ENCODE peak calls at places on chromosomes 5 and 9, in eight cellular contexts. Y is right lobe of liver, M is progenitor cell of endocrine pancreas, N is OCI-LY7, C is HFF-Myc, X is brain microvascular endothelial cell, I is H9, L is HFFc6. T is an unnamed sample.

GRCh38 chr5:858726-859125 is 7.9 kb upstream of the ZDHHC11 start:
- DNase-seq in Y (no peak), M (no peak), N (no peak), C (no peak), X (no peak), I (no peak), L (no peak), T (peak)

GRCh38 chr9:74500584-74500924 is 3.4 kb downstream of the RORB start:
- DNase-seq in Y (no peak), M (no peak), N (no peak), C (no peak), X (no peak), I (peak), L (no peak), T (no peak)

GRCh38 chr5:126099077-126099476 is 324.1 kb upstream of the GRAMD2B start:
- DNase-seq in Y (no peak), M (no peak), N (no peak), C (no peak), X (no peak), I (no peak), L (no peak), T (no peak)

GRCh38 chr5:76785493-76785892 is 33.3 kb upstream of the F2RL1 start:
- DNase-seq in Y (no peak), M (no peak), N (no peak), C (no peak), X (peak), I (no peak), L (peak), T (no peak)

GRCh38 chr9:123473226-123473625 is 117.2 kb downstream of the CRB2 start:
- DNase-seq in Y (no peak), M (no peak), N (no peak), C (peak), X (no peak), I (no peak), L (no peak), T (peak)

GRCh38 chr5:36017622-36018021 is 26.4 kb upstream of the UGT3A1 start:
- DNase-seq in Y (no peak), M (no peak), N (no peak), C (no peak), X (no peak), I (no peak), L (no peak), T (no peak)

GRCh38 chr5:169856571-169856970 is 123.7 kb downstream of the INSYN2B start:
- DNase-seq in Y (no peak), M (no peak), N (no peak), C (peak), X (peak), I (no peak), L (peak), T (no peak)

GRCh38 chr9:82606761-82607382 is 456.1 kb downstream of the RASEF start:
- DNase-seq in Y (peak), M (peak), N (peak), C (peak), X (peak), I (peak), L (peak), T (no peak)

GRCh38 chr9:72464819-72465218 is 56.6 kb upstream of the TMC1 start:
- DNase-seq in Y (no peak), M (no peak), N (no peak), C (no peak), X (no peak), I (no peak), L (no peak), T (no peak)

GRCh38 chr5:15476977-15477376 is 23.0 kb upstream of the FBXL7 start:
- DNase-seq in Y (no peak), M (no peak), N (no peak), C (no peak), X (no peak), I (no peak), L (no peak), T (no peak)

GRCh38 chr5:38515648-38516047 is 40.8 kb downstream of the LIFR start:
- DNase-seq in Y (no peak), M (no peak), N (no peak), C (no peak), X (peak), I (no peak), L (peak), T (no peak)

GRCh38 chr5:122112733-122113558 is 16.4 kb upstream of the ZNF474 start:
- DNase-seq in Y (no peak), M (no peak), N (no peak), C (no peak), X (no peak), I (no peak), L (no peak), T (no peak)

GRCh38 chr5:122105909-122106308 is 23.4 kb upstream of the ZNF474 start:
- DNase-seq in Y (no peak), M (no peak), N (no peak), C (no peak), X (no peak), I (no peak), L (no peak), T (no peak)

GRCh38 chr5:122111513-122111912 is 17.8 kb upstream of the ZNF474 start:
- DNase-seq in Y (no peak), M (no peak), N (no peak), C (no peak), X (no peak), I (no peak), L (no peak), T (no peak)

GRCh38 chr5:122112063-122112462 is 17.3 kb upstream of the ZNF474 start:
- DNase-seq in Y (no peak), M (no peak), N (no peak), C (no peak), X (no peak), I (no peak), L (no peak), T (no peak)

DNA sequence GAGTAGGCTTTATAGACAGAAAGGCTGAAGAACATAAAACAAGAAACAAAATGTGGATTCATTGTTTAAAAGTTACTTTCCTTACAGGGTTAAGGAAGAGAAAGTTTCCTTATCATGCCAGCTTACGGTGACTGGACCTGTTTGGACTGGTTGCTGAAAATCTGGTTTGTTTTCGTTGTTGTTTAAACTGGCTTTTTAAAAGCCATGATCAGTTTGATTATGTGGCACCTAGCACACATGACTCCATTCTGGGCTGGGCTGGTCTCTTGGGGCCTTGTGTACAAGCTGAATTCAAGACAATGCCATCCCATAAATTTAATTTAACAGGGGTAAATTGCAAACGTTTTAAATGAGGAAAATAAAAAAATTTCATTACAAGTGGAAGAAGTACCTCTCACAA is 18.4 kb upstream of the ZNF474 start:
- DNase-seq in Y (no peak), M (no peak), N (no peak), C (no peak), X (no peak), I (no peak), L (no peak), T (no peak)
- TF ChIP-seq CTCF in Y (no peak), M (no peak), N (no peak), C (no peak), X (no peak), I (no peak), L (no peak), T (no peak)

GRCh38 chr5:57432876-57433275 is 49.7 kb downstream of the ACTBL2 start:
- DNase-seq in Y (no peak), M (no peak), N (no peak), C (no peak), X (peak), I (no peak), L (no peak), T (no peak)
- TF ChIP-seq CTCF in Y (peak), M (peak), N (peak), C (no peak), X (peak), I (peak), L (peak), T (peak)

GRCh38 chr5:93894471-93895354 is 153.3 kb upstream of the POU5F2 start:
- DNase-seq in Y (no peak), M (no peak), N (no peak), C (no peak), X (peak), I (no peak), L (peak), T (no peak)
- TF ChIP-seq CTCF in Y (peak), M (peak), N (peak), C (peak), X (peak), I (peak), L (peak), T (peak)

DNA sequence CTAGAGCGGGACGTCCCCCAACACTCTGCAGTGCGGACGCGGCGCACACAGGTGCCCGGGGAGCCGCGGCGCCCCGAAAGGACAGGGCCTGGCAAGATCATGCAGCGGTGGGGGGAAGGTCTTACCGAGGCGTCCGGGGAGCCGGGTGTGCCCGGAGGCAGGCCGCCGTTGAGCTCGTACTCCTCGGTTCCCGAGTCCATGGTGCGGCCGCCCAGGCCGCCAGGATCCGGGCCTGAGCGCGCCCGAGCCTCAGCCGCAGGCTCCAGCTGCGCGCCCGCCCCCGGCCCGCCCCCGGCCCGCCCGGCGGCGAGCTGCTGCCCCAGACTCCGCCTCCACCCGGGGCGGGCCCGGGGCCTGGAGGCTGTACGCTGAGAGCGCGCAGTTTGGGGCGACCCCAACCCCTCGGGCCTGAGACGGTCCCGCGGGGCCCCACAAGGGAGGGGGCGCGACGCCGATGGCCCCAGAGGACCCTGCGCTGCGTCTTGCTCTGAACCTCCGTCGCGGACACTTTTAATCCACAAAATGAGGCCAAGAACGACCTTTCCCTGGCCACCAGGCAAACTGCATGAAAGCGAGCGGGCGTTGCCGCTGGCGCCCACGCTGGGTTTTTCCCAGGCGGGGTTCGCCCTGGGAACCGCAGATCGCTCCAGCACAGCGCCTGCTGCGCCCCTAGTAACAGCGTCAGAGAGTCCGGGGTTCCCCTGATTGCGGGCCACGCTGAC is at the start of gene NINJ1:
- DNase-seq in Y (peak), M (peak), N (peak), C (no peak), X (peak), I (peak), L (peak), T (peak)
- TF ChIP-seq CTCF in Y (no peak), M (no peak), N (no peak), C (no peak), X (no peak), I (no peak), L (no peak), T (no peak)

DNA sequence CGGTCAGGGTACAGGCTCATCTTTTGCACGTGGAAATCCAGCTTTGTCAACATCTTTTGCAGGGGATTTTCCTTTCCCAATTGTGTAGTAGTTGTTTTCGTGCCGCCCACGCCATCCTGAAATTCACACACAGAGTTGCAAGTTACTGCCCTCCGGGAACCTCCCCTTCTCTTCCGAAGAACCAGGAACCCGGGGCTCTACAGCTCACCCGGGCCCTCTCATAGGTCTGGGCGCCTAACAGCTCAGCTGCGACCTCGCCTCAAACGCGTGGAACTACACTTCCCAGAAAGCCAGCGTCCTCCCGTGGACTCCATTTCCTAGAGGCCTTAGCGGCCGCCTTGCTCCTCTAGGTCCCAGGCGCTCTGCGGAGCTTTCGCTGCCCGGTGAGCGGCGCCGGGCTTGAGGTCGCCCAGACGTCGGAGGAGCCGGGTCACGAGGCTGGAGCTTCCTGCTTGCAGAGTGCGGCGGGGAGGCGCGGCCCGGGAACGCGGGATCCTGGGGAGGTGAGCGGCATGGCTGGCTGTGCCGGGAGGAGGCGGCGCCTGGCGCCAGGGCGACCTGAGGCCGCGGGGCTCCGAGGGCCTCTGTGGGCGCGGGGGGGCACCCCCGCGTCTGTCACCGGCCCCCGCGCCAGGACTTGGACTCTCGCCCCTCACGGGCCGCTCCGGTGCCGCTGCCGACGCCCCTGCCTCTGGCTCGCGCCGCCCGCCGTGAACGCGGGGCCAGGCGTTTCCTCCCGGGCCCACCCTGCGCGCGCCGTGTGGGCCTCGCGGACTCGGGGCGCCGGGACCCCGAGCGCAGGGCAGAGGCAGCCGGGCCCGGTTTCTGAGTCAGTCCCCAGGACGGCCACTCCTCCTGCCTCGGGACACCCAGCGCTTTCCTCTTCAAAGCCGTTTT is at the start of gene ZNF354B:
- DNase-seq in Y (peak), M (peak), N (peak), C (peak), X (peak), I (peak), L (peak), T (peak)
- TF ChIP-seq CTCF in Y (peak), M (no peak), N (no peak), C (no peak), X (peak), I (no peak), L (peak), T (peak)

GRCh38 chr9:94167376-94167775 is 83.1 kb downstream of the PTPDC1 start:
- DNase-seq in Y (no peak), M (no peak), N (no peak), C (no peak), X (no peak), I (no peak), L (no peak), T (no peak)

GRCh38 chr9:94165592-94166236 is 81.5 kb downstream of the PTPDC1 start:
- DNase-seq in Y (peak), M (peak), N (peak), C (peak), X (peak), I (peak), L (peak), T (peak)

GRCh38 chr9:94167055-94167346 is 82.7 kb downstream of the PTPDC1 start:
- DNase-seq in Y (no peak), M (no peak), N (no peak), C (peak), X (no peak), I (no peak), L (peak), T (peak)

GRCh38 chr9:94164756-94165549 is 80.7 kb downstream of the PTPDC1 start:
- DNase-seq in Y (no peak), M (no peak), N (no peak), C (no peak), X (no peak), I (no peak), L (no peak), T (no peak)

GRCh38 chr9:94166237-94167054 is 82.2 kb downstream of the PTPDC1 start:
- DNase-seq in Y (peak), M (peak), N (peak), C (peak), X (peak), I (peak), L (peak), T (peak)
- TF ChIP-seq CTCF in Y (peak), M (peak), N (peak), C (no peak), X (no peak), I (peak), L (no peak), T (peak)

GRCh38 chr5:108919591-108920326 is 172.1 kb downstream of the FER start:
- DNase-seq in Y (no peak), M (no peak), N (peak), C (no peak), X (no peak), I (no peak), L (no peak), T (no peak)
- TF ChIP-seq CTCF in Y (peak), M (peak), N (peak), C (no peak), X (no peak), I (peak), L (peak), T (peak)

GRCh38 chr9:36141288-36141687 is 4.8 kb downstream of the GLIPR2 start:
- DNase-seq in Y (no peak), M (no peak), N (no peak), C (no peak), X (no peak), I (peak), L (peak), T (peak)
- TF ChIP-seq CTCF in Y (no peak), M (peak), N (peak), C (peak), X (peak), I (peak), L (peak), T (peak)

T was measured in chondrocyte.